ENCODE peak calls at places on chromosomes 7 and 10, in five cellular contexts. One of them, this sample, is unnamed.

GRCh38 chr10:6737080-6737641 is 157.1 kb upstream of the PRKCQ start:
- DNase-seq in AG04450: no peak
- DNase-seq in brain microvascular endothelial cell: peak; percentile 14
- DNase-seq in left ventricle myocardium inferior: no peak
- DNase-seq in A549: peak; percentile 83
- DNase-seq in this sample: peak; percentile 59

GRCh38 chr7:13130321-13130720 is 442.9 kb downstream of the ARL4A start:
- DNase-seq in AG04450: no peak
- DNase-seq in brain microvascular endothelial cell: no peak
- DNase-seq in left ventricle myocardium inferior: no peak
- DNase-seq in A549: no peak
- DNase-seq in this sample: no peak

GRCh38 chr7:151814400-151814914 is 62.5 kb downstream of the PRKAG2 start:
- DNase-seq in AG04450: no peak
- DNase-seq in brain microvascular endothelial cell: no peak
- DNase-seq in left ventricle myocardium inferior: no peak
- DNase-seq in A549: no peak
- DNase-seq in this sample: no peak

GRCh38 chr7:150974468-150975391 is 3.4 kb downstream of the KCNH2 start:
- DNase-seq in AG04450: no peak
- DNase-seq in brain microvascular endothelial cell: no peak
- DNase-seq in left ventricle myocardium inferior: peak; percentile 71
- DNase-seq in A549: peak; percentile 44
- DNase-seq in this sample: no peak

GRCh38 chr7:2037301-2037804 is 195.4 kb downstream of the MAD1L1 start:
- DNase-seq in AG04450: no peak
- DNase-seq in brain microvascular endothelial cell: no peak
- DNase-seq in left ventricle myocardium inferior: peak; percentile 11
- DNase-seq in A549: no peak
- DNase-seq in this sample: no peak

GRCh38 chr10:99880071-99880835 is 97.8 kb downstream of the ABCC2 start:
- DNase-seq in AG04450: no peak
- DNase-seq in brain microvascular endothelial cell: peak; percentile 48
- DNase-seq in left ventricle myocardium inferior: peak; percentile 19
- DNase-seq in A549: no peak
- DNase-seq in this sample: no peak

GRCh38 chr10:71484352-71484751 is 87.6 kb downstream of the CDH23 start:
- DNase-seq in AG04450: no peak
- DNase-seq in brain microvascular endothelial cell: no peak
- DNase-seq in left ventricle myocardium inferior: peak; percentile 53
- DNase-seq in A549: no peak
- DNase-seq in this sample: no peak

GRCh38 chr7:113610572-113610971 is 308.2 kb downstream of the PPP1R3A start:
- DNase-seq in AG04450: no peak
- DNase-seq in brain microvascular endothelial cell: no peak
- DNase-seq in left ventricle myocardium inferior: no peak
- DNase-seq in A549: no peak
- DNase-seq in this sample: no peak

GRCh38 chr7:25512051-25512450 is 283.8 kb upstream of the NPVF start:
- DNase-seq in AG04450: no peak
- DNase-seq in brain microvascular endothelial cell: no peak
- DNase-seq in left ventricle myocardium inferior: no peak
- DNase-seq in A549: no peak
- DNase-seq in this sample: no peak

DNA sequence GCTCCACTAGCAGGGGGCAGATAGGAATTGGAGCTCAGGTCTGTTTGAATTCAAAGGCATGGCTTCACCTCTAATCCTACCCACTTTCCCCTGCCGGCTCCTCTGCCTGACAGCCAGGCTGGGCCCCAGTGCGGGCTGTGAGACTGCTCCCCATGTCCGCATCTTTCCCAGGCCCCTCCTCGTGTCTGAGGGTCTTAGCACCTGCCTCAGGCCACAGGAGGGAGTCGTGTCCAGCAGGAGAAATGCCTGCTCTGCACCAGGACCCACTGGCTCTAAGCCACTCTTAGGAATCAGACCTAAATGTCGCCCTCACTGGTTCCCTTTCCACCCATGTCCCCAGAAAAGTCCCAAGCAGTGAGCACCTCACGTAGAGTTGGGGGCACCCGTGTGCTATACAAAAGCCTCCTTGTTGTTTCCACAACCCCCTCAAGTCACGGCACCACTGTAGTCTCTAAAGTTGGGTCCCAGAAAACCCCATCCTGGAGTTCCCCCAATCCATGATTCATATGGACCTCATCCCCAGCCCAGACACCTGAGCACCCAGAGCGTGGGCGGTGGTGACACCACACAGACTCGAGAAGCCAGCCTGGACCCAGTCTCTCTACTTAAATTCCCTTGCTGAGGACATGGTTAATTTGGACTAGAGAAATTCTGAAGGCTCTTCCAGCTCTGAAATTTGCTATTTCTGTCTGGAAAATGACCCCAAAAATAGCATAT is 466.4 kb upstream of the ZMIZ1 start:
- DNase-seq in AG04450: no peak
- DNase-seq in brain microvascular endothelial cell: no peak
- DNase-seq in left ventricle myocardium inferior: no peak
- DNase-seq in A549: no peak
- DNase-seq in this sample: no peak
- TF ChIP-seq CTCF in AG04450: no peak
- TF ChIP-seq CTCF in brain microvascular endothelial cell: peak; percentile 3
- TF ChIP-seq CTCF in left ventricle myocardium inferior: no peak
- TF ChIP-seq CTCF in A549: no peak
- TF ChIP-seq CTCF in this sample: no peak

GRCh38 chr10:88833722-88834121 is 17.9 kb downstream of the ANKRD22 start:
- DNase-seq in AG04450: no peak
- DNase-seq in brain microvascular endothelial cell: no peak
- DNase-seq in left ventricle myocardium inferior: no peak
- DNase-seq in A549: no peak
- DNase-seq in this sample: no peak
- H3K4me3 ChIP-seq in AG04450: no peak overlapping the region
- H3K4me3 ChIP-seq in brain microvascular endothelial cell: no peak overlapping the region
- H3K4me3 ChIP-seq in left ventricle myocardium inferior: no peak overlapping the region
- H3K4me3 ChIP-seq in A549: no peak overlapping the region
- H3K4me3 ChIP-seq in this sample: no peak overlapping the region

DNA sequence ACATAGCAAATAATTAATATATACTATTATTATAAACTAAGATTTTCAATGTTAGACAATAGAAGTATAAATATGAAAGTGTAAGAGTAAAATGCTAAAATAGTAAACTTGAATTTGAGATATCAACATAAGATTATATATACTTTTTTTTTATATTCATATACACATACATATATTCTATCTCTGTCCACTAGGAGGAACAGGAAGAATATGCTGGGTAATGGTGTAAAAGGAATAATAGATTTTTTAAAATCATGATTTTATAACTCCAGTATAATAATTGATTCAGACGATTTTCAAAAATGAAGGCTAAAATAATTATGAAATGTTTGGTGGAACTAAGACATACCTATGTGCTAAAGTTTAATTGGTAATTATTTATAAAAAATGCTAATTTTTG is 37.7 kb downstream of the AGMO start:
- DNase-seq in AG04450: no peak
- DNase-seq in brain microvascular endothelial cell: no peak
- DNase-seq in left ventricle myocardium inferior: no peak
- DNase-seq in A549: no peak
- DNase-seq in this sample: no peak
- TF ChIP-seq CTCF in AG04450: no peak
- TF ChIP-seq CTCF in brain microvascular endothelial cell: no peak
- TF ChIP-seq CTCF in left ventricle myocardium inferior: no peak
- TF ChIP-seq CTCF in A549: no peak
- TF ChIP-seq CTCF in this sample: no peak

DNA sequence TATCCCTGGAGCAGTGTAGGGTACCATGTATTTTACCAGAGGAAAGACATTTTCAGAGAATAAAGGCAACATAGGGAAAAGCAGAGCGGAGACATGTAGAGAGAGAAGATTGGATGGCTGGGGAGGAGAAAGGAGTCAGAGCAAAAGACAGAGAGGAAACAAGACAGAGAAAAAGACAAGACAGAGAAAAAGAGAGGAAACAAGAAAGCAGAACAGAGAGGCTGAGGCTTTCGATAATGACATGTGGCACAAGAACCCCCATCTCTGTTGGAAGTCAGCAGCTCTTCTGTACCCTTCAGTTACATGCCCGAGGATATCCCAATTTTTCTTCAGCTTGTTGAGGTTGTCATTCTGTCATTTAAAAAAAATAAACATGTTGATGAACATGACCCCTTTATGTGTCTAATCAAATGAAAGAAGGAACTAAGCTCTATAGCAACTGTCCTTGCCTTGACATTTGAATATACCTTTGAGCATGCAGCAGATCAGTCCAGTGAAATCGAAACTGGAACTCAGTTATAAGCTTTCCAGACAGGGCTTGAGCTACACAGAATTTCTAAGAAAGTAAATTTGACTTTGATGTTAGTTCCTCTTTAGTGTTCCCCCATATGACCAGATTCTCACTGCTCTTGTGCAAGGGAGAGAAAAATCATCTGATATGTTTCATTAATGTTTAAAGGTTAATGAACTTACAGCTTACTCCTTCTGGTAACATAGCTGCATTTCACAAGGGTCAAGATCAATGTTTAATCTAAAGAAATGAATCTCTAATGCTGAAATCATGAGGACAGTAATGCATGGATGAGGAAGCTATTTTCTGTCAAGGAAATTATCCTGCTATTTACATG is 75.1 kb upstream of the SP4 start:
- DNase-seq in AG04450: no peak
- DNase-seq in brain microvascular endothelial cell: no peak
- DNase-seq in left ventricle myocardium inferior: no peak
- DNase-seq in A549: no peak
- DNase-seq in this sample: no peak
- H3K4me3 ChIP-seq in AG04450: no peak overlapping the region
- H3K4me3 ChIP-seq in brain microvascular endothelial cell: no peak overlapping the region
- H3K4me3 ChIP-seq in left ventricle myocardium inferior: no peak overlapping the region
- H3K4me3 ChIP-seq in A549: no peak overlapping the region
- H3K4me3 ChIP-seq in this sample: no peak overlapping the region

GRCh38 chr7:23462846-23463245 is 7.4 kb downstream of the IGF2BP3 start:
- DNase-seq in AG04450: no peak
- DNase-seq in brain microvascular endothelial cell: peak; percentile 63
- DNase-seq in left ventricle myocardium inferior: no peak
- DNase-seq in A549: peak; percentile 45
- DNase-seq in this sample: no peak
- TF ChIP-seq CTCF in AG04450: peak; percentile 32
- TF ChIP-seq CTCF in brain microvascular endothelial cell: peak; percentile 65
- TF ChIP-seq CTCF in left ventricle myocardium inferior: peak; percentile 56
- TF ChIP-seq CTCF in A549: peak; percentile 39
- TF ChIP-seq CTCF in this sample: peak; percentile 53

DNA sequence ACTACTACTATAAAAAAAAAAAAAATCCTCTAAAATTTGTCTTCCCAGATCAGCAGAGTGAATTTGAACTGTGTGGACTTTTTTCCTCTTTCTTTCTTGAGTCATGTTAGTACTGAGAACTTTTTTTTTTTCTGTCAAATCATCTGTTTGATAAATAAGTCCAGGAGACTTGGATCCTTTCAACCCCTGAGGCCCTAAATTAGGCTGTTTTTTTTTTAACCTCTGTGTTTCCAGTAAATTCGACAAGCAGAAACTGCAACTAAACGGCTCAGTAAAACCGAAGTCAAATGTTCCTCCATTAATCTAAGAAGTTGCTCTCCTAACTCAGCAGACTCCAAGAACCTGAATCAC is 2.7 kb downstream of the MAP3K8 start:
- DNase-seq in AG04450: no peak
- DNase-seq in brain microvascular endothelial cell: no peak
- DNase-seq in left ventricle myocardium inferior: no peak
- DNase-seq in A549: no peak
- DNase-seq in this sample: no peak
- H3K4me3 ChIP-seq in AG04450: peak overlapping the region; percentile 27
- H3K4me3 ChIP-seq in brain microvascular endothelial cell: no peak overlapping the region
- H3K4me3 ChIP-seq in left ventricle myocardium inferior: peak overlapping the region; percentile 91
- H3K4me3 ChIP-seq in A549: peak overlapping the region; percentile 94
- H3K4me3 ChIP-seq in this sample: peak overlapping the region; percentile 90

GRCh38 chr10:124448696-124449169 is 1.1 kb downstream of the NKX1-2 start:
- DNase-seq in AG04450: no peak
- DNase-seq in brain microvascular endothelial cell: no peak
- DNase-seq in left ventricle myocardium inferior: no peak
- DNase-seq in A549: no peak
- DNase-seq in this sample: no peak
- TF ChIP-seq CTCF in AG04450: no peak
- TF ChIP-seq CTCF in brain microvascular endothelial cell: peak; percentile 31
- TF ChIP-seq CTCF in left ventricle myocardium inferior: no peak
- TF ChIP-seq CTCF in A549: no peak
- TF ChIP-seq CTCF in this sample: peak; percentile 16